ENCODE peak calls at places on chromosomes 5 and 9, in six cellular contexts. One of them, this sample, is unnamed.

GRCh38 chr9:128898845-128899565 is 17.1 kb downstream of the LRRC8A start:
- DNase-seq in thyroid gland: no peak
- DNase-seq in amniotic stem cell: no peak
- DNase-seq in stimulated activated CD4-positive, alpha-beta T cell treated with anti-CD3 and anti-CD28 coated beads, Interleukin-12 subunit alpha, Interleukin-12 subunit beta, amount 100 ng/mL, for 4 hours: no peak
- DNase-seq in H54: no peak
- DNase-seq in AG09309: no peak
- DNase-seq in this sample: no peak

GRCh38 chr5:57598756-57599155 is 116.1 kb upstream of the ACTBL2 start:
- DNase-seq in thyroid gland: no peak
- DNase-seq in amniotic stem cell: peak; percentile 15
- DNase-seq in stimulated activated CD4-positive, alpha-beta T cell treated with anti-CD3 and anti-CD28 coated beads, Interleukin-12 subunit alpha, Interleukin-12 subunit beta, amount 100 ng/mL, for 4 hours: no peak
- DNase-seq in H54: peak; percentile 69
- DNase-seq in AG09309: peak; percentile 32
- DNase-seq in this sample: no peak

GRCh38 chr9:131650254-131650653 is 89.6 kb downstream of the RAPGEF1 start:
- DNase-seq in thyroid gland: no peak
- DNase-seq in amniotic stem cell: no peak
- DNase-seq in stimulated activated CD4-positive, alpha-beta T cell treated with anti-CD3 and anti-CD28 coated beads, Interleukin-12 subunit alpha, Interleukin-12 subunit beta, amount 100 ng/mL, for 4 hours: no peak
- DNase-seq in H54: no peak
- DNase-seq in AG09309: peak; percentile 75
- DNase-seq in this sample: no peak

GRCh38 chr5:104305602-104306001 is 743.0 kb upstream of the NUDT12 start:
- DNase-seq in thyroid gland: no peak
- DNase-seq in amniotic stem cell: no peak
- DNase-seq in stimulated activated CD4-positive, alpha-beta T cell treated with anti-CD3 and anti-CD28 coated beads, Interleukin-12 subunit alpha, Interleukin-12 subunit beta, amount 100 ng/mL, for 4 hours: no peak
- DNase-seq in H54: no peak
- DNase-seq in AG09309: no peak
- DNase-seq in this sample: no peak

GRCh38 chr9:28203036-28203435 is 629.8 kb upstream of the C9orf72 start:
- DNase-seq in thyroid gland: no peak
- DNase-seq in amniotic stem cell: no peak
- DNase-seq in stimulated activated CD4-positive, alpha-beta T cell treated with anti-CD3 and anti-CD28 coated beads, Interleukin-12 subunit alpha, Interleukin-12 subunit beta, amount 100 ng/mL, for 4 hours: no peak
- DNase-seq in H54: no peak
- DNase-seq in AG09309: no peak
- DNase-seq in this sample: no peak

GRCh38 chr9:116673375-116673774 is 13.7 kb upstream of the TRIM32 start:
- DNase-seq in thyroid gland: no peak
- DNase-seq in amniotic stem cell: no peak
- DNase-seq in stimulated activated CD4-positive, alpha-beta T cell treated with anti-CD3 and anti-CD28 coated beads, Interleukin-12 subunit alpha, Interleukin-12 subunit beta, amount 100 ng/mL, for 4 hours: no peak
- DNase-seq in H54: no peak
- DNase-seq in AG09309: no peak
- DNase-seq in this sample: no peak

GRCh38 chr9:111759762-111760639 is 34.7 kb downstream of the SHOC1 start:
- DNase-seq in thyroid gland: peak; percentile 10
- DNase-seq in amniotic stem cell: peak; percentile 63
- DNase-seq in stimulated activated CD4-positive, alpha-beta T cell treated with anti-CD3 and anti-CD28 coated beads, Interleukin-12 subunit alpha, Interleukin-12 subunit beta, amount 100 ng/mL, for 4 hours: peak; percentile 6
- DNase-seq in H54: peak; percentile 10
- DNase-seq in AG09309: peak; percentile 84
- DNase-seq in this sample: peak; percentile 55

GRCh38 chr5:120604898-120605297 is 140.8 kb downstream of the PRR16 start:
- DNase-seq in thyroid gland: no peak
- DNase-seq in amniotic stem cell: peak; percentile 75
- DNase-seq in stimulated activated CD4-positive, alpha-beta T cell treated with anti-CD3 and anti-CD28 coated beads, Interleukin-12 subunit alpha, Interleukin-12 subunit beta, amount 100 ng/mL, for 4 hours: no peak
- DNase-seq in H54: no peak
- DNase-seq in AG09309: peak; percentile 91
- DNase-seq in this sample: no peak

GRCh38 chr9:137077758-137078693 is 709 bp downstream of the UAP1L1 start:
- DNase-seq in thyroid gland: peak; percentile 55
- DNase-seq in amniotic stem cell: no peak
- DNase-seq in stimulated activated CD4-positive, alpha-beta T cell treated with anti-CD3 and anti-CD28 coated beads, Interleukin-12 subunit alpha, Interleukin-12 subunit beta, amount 100 ng/mL, for 4 hours: peak; percentile 34
- DNase-seq in H54: no peak
- DNase-seq in AG09309: no peak
- DNase-seq in this sample: peak; percentile 53

GRCh38 chr9:123421801-123422455 is 65.9 kb downstream of the CRB2 start:
- DNase-seq in thyroid gland: no peak
- DNase-seq in amniotic stem cell: no peak
- DNase-seq in stimulated activated CD4-positive, alpha-beta T cell treated with anti-CD3 and anti-CD28 coated beads, Interleukin-12 subunit alpha, Interleukin-12 subunit beta, amount 100 ng/mL, for 4 hours: no peak
- DNase-seq in H54: no peak
- DNase-seq in AG09309: no peak
- DNase-seq in this sample: no peak

GRCh38 chr9:37929441-37929895 is 25.5 kb upstream of the SLC25A51 start:
- DNase-seq in thyroid gland: no peak
- DNase-seq in amniotic stem cell: no peak
- DNase-seq in stimulated activated CD4-positive, alpha-beta T cell treated with anti-CD3 and anti-CD28 coated beads, Interleukin-12 subunit alpha, Interleukin-12 subunit beta, amount 100 ng/mL, for 4 hours: no peak
- DNase-seq in H54: no peak
- DNase-seq in AG09309: no peak
- DNase-seq in this sample: no peak

GRCh38 chr9:121557581-121558422 is 58.2 kb upstream of the GGTA1 start:
- DNase-seq in thyroid gland: peak; percentile 31
- DNase-seq in amniotic stem cell: peak; percentile 78
- DNase-seq in stimulated activated CD4-positive, alpha-beta T cell treated with anti-CD3 and anti-CD28 coated beads, Interleukin-12 subunit alpha, Interleukin-12 subunit beta, amount 100 ng/mL, for 4 hours: no peak
- DNase-seq in H54: peak; percentile 97
- DNase-seq in AG09309: peak; percentile 57
- DNase-seq in this sample: peak; percentile 88

GRCh38 chr5:115601709-115602584 is at the start of gene TICAM2:
- DNase-seq in thyroid gland: peak; percentile 60
- DNase-seq in amniotic stem cell: no peak
- DNase-seq in stimulated activated CD4-positive, alpha-beta T cell treated with anti-CD3 and anti-CD28 coated beads, Interleukin-12 subunit alpha, Interleukin-12 subunit beta, amount 100 ng/mL, for 4 hours: peak; percentile 58
- DNase-seq in H54: peak; percentile 65
- DNase-seq in AG09309: no peak
- DNase-seq in this sample: peak; percentile 68

GRCh38 chr5:120803282-120803681 is 339.2 kb downstream of the PRR16 start:
- DNase-seq in thyroid gland: no peak
- DNase-seq in amniotic stem cell: no peak
- DNase-seq in stimulated activated CD4-positive, alpha-beta T cell treated with anti-CD3 and anti-CD28 coated beads, Interleukin-12 subunit alpha, Interleukin-12 subunit beta, amount 100 ng/mL, for 4 hours: no peak
- DNase-seq in H54: no peak
- DNase-seq in AG09309: no peak
- DNase-seq in this sample: no peak

GRCh38 chr9:2621678-2622360 is at the start of gene VLDLR:
- DNase-seq in thyroid gland: peak; percentile 71
- DNase-seq in amniotic stem cell: peak; percentile 42
- DNase-seq in stimulated activated CD4-positive, alpha-beta T cell treated with anti-CD3 and anti-CD28 coated beads, Interleukin-12 subunit alpha, Interleukin-12 subunit beta, amount 100 ng/mL, for 4 hours: peak; percentile 26
- DNase-seq in H54: peak; percentile 36
- DNase-seq in AG09309: no peak
- DNase-seq in this sample: peak; percentile 55

GRCh38 chr9:131994364-131995110 is 85.1 kb downstream of the MED27 start:
- DNase-seq in thyroid gland: no peak
- DNase-seq in amniotic stem cell: no peak
- DNase-seq in stimulated activated CD4-positive, alpha-beta T cell treated with anti-CD3 and anti-CD28 coated beads, Interleukin-12 subunit alpha, Interleukin-12 subunit beta, amount 100 ng/mL, for 4 hours: no peak
- DNase-seq in H54: no peak
- DNase-seq in AG09309: no peak
- DNase-seq in this sample: no peak

GRCh38 chr9:7534211-7534935 is 265.2 kb downstream of the DMAC1 start:
- DNase-seq in thyroid gland: no peak
- DNase-seq in amniotic stem cell: no peak
- DNase-seq in stimulated activated CD4-positive, alpha-beta T cell treated with anti-CD3 and anti-CD28 coated beads, Interleukin-12 subunit alpha, Interleukin-12 subunit beta, amount 100 ng/mL, for 4 hours: no peak
- DNase-seq in H54: no peak
- DNase-seq in AG09309: no peak
- DNase-seq in this sample: no peak

GRCh38 chr5:71865202-71865601 is 146.1 kb downstream of the CARTPT start:
- DNase-seq in thyroid gland: no peak
- DNase-seq in amniotic stem cell: no peak
- DNase-seq in stimulated activated CD4-positive, alpha-beta T cell treated with anti-CD3 and anti-CD28 coated beads, Interleukin-12 subunit alpha, Interleukin-12 subunit beta, amount 100 ng/mL, for 4 hours: no peak
- DNase-seq in H54: no peak
- DNase-seq in AG09309: peak; percentile 16
- DNase-seq in this sample: no peak

GRCh38 chr5:173858675-173859121 is 29.5 kb upstream of the CPEB4 start:
- DNase-seq in thyroid gland: no peak
- DNase-seq in amniotic stem cell: no peak
- DNase-seq in stimulated activated CD4-positive, alpha-beta T cell treated with anti-CD3 and anti-CD28 coated beads, Interleukin-12 subunit alpha, Interleukin-12 subunit beta, amount 100 ng/mL, for 4 hours: no peak
- DNase-seq in H54: no peak
- DNase-seq in AG09309: no peak
- DNase-seq in this sample: no peak

GRCh38 chr9:112831969-112832368 is 58.7 kb downstream of the SLC46A2 start:
- DNase-seq in thyroid gland: no peak
- DNase-seq in amniotic stem cell: no peak
- DNase-seq in stimulated activated CD4-positive, alpha-beta T cell treated with anti-CD3 and anti-CD28 coated beads, Interleukin-12 subunit alpha, Interleukin-12 subunit beta, amount 100 ng/mL, for 4 hours: no peak
- DNase-seq in H54: no peak
- DNase-seq in AG09309: no peak
- DNase-seq in this sample: no peak

GRCh38 chr9:137459601-137460362 is 648 bp upstream of the NSMF start:
- DNase-seq in thyroid gland: no peak
- DNase-seq in amniotic stem cell: no peak
- DNase-seq in stimulated activated CD4-positive, alpha-beta T cell treated with anti-CD3 and anti-CD28 coated beads, Interleukin-12 subunit alpha, Interleukin-12 subunit beta, amount 100 ng/mL, for 4 hours: no peak
- DNase-seq in H54: no peak
- DNase-seq in AG09309: no peak
- DNase-seq in this sample: no peak